ENCODE peak calls at places on chromosome 16, in four cellular contexts. One of them, this sample, is unnamed.

GRCh38 chr16:6828690-6829089 is 504.0 kb upstream of the RBFOX1 start:
- DNase-seq in CD8-positive, alpha-beta T cell: no peak
- DNase-seq in naive thymus-derived CD4-positive, alpha-beta T cell: no peak
- DNase-seq in NB4: no peak
- DNase-seq in this sample: no peak

GRCh38 chr16:3553138-3553923 is 23.9 kb downstream of the NLRC3 start:
- DNase-seq in CD8-positive, alpha-beta T cell: no peak
- DNase-seq in naive thymus-derived CD4-positive, alpha-beta T cell: no peak
- DNase-seq in NB4: no peak
- DNase-seq in this sample: no peak

GRCh38 chr16:72990003-72990521 is 57.9 kb downstream of the ZFHX3 start:
- DNase-seq in CD8-positive, alpha-beta T cell: no peak
- DNase-seq in naive thymus-derived CD4-positive, alpha-beta T cell: no peak
- DNase-seq in NB4: peak
- DNase-seq in this sample: no peak

GRCh38 chr16:63714876-63715275 is 1407.0 kb downstream of the CDH11 start:
- DNase-seq in CD8-positive, alpha-beta T cell: no peak
- DNase-seq in naive thymus-derived CD4-positive, alpha-beta T cell: no peak
- DNase-seq in NB4: no peak
- DNase-seq in this sample: no peak

GRCh38 chr16:64910351-64910750 is 211.5 kb downstream of the CDH11 start:
- DNase-seq in CD8-positive, alpha-beta T cell: no peak
- DNase-seq in naive thymus-derived CD4-positive, alpha-beta T cell: no peak
- DNase-seq in NB4: no peak
- DNase-seq in this sample: no peak

GRCh38 chr16:58236231-58236690 is 38.4 kb upstream of the CSNK2A2 start:
- DNase-seq in CD8-positive, alpha-beta T cell: peak
- DNase-seq in naive thymus-derived CD4-positive, alpha-beta T cell: peak
- DNase-seq in NB4: peak
- DNase-seq in this sample: peak

GRCh38 chr16:73048292-73049050 is 543 bp upstream of the ZFHX3 start:
- DNase-seq in CD8-positive, alpha-beta T cell: no peak
- DNase-seq in naive thymus-derived CD4-positive, alpha-beta T cell: no peak
- DNase-seq in NB4: no peak
- DNase-seq in this sample: no peak

GRCh38 chr16:66419527-66419926 is 7.6 kb upstream of the BEAN1 start:
- DNase-seq in CD8-positive, alpha-beta T cell: no peak
- DNase-seq in naive thymus-derived CD4-positive, alpha-beta T cell: no peak
- DNase-seq in NB4: no peak
- DNase-seq in this sample: no peak

GRCh38 chr16:57994778-57995177 is 5.7 kb downstream of the ZNF319 start:
- DNase-seq in CD8-positive, alpha-beta T cell: peak
- DNase-seq in naive thymus-derived CD4-positive, alpha-beta T cell: no peak
- DNase-seq in NB4: peak
- DNase-seq in this sample: peak

GRCh38 chr16:70437582-70438324 is 1.1 kb downstream of the ST3GAL2 start:
- DNase-seq in CD8-positive, alpha-beta T cell: no peak
- DNase-seq in naive thymus-derived CD4-positive, alpha-beta T cell: no peak
- DNase-seq in NB4: peak
- DNase-seq in this sample: no peak

GRCh38 chr16:25691519-25692091 is at the start of gene HS3ST4:
- DNase-seq in CD8-positive, alpha-beta T cell: no peak
- DNase-seq in naive thymus-derived CD4-positive, alpha-beta T cell: no peak
- DNase-seq in NB4: no peak
- DNase-seq in this sample: no peak

GRCh38 chr16:75810998-75811634 is 84.8 kb upstream of the CPHXL start:
- DNase-seq in CD8-positive, alpha-beta T cell: no peak
- DNase-seq in naive thymus-derived CD4-positive, alpha-beta T cell: no peak
- DNase-seq in NB4: no peak
- DNase-seq in this sample: no peak

GRCh38 chr16:86834451-86835035 is 256.2 kb downstream of the FOXL1 start:
- DNase-seq in CD8-positive, alpha-beta T cell: no peak
- DNase-seq in naive thymus-derived CD4-positive, alpha-beta T cell: no peak
- DNase-seq in NB4: peak
- DNase-seq in this sample: no peak

DNA sequence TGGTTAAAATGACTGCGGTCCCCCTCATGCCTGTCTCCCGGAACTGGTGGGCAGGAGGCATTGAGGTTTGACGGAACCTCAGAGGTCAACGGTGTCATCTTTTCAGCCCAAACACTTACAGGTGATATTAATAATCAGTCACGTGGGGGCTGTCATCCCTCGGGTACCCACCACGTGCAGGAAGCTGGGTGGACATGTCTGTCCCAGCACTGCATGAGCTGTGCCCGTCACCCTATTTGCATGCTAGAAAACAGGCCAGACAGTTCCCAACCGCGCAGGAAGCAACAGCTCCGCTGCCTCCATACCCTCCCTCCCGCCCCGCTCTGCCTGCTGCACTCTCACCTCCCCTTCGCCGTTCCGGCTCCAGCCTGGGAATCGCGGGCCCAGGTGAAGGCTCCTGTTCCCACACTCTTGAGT is 1.4 kb downstream of the SYNGR3 start:
- DNase-seq in CD8-positive, alpha-beta T cell: peak
- DNase-seq in naive thymus-derived CD4-positive, alpha-beta T cell: peak
- DNase-seq in NB4: peak
- DNase-seq in this sample: no peak
- H3K4me3 ChIP-seq in CD8-positive, alpha-beta T cell: peak
- H3K4me3 ChIP-seq in naive thymus-derived CD4-positive, alpha-beta T cell: peak
- H3K4me3 ChIP-seq in NB4: no peak
- H3K4me3 ChIP-seq in this sample: no peak

GRCh38 chr16:68406458-68407041 is 41.8 kb downstream of the SMPD3 start:
- DNase-seq in CD8-positive, alpha-beta T cell: no peak
- DNase-seq in naive thymus-derived CD4-positive, alpha-beta T cell: no peak
- DNase-seq in NB4: no peak
- DNase-seq in this sample: no peak
- H3K4me3 ChIP-seq in CD8-positive, alpha-beta T cell: no peak
- H3K4me3 ChIP-seq in naive thymus-derived CD4-positive, alpha-beta T cell: no peak
- H3K4me3 ChIP-seq in NB4: no peak
- H3K4me3 ChIP-seq in this sample: no peak

DNA sequence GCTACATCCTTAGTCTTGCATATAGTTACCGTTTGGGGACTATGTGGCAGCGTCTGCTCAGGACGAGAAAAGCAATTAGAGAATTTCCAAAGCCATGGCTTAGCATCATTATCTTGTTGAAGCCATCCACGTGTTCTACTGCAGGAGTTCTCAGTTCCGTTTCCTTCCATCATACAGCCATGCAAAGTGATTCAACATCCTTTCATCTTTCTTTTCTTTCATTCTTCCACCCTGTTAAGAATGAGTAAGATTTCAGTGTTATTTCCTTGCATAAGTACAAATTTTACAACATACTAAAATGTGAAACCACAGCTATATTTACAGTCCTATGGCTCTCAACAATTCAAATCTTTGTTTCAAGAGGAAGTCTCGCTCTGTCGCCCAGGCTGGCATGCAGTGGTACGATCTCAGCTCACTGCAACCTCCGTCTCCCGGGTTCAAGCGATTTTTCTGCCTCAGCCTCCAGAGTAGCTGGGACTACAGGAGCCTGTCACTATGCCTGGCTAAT is 3.8 kb downstream of the MARF1 start:
- DNase-seq in CD8-positive, alpha-beta T cell: peak
- DNase-seq in naive thymus-derived CD4-positive, alpha-beta T cell: peak
- DNase-seq in NB4: no peak
- DNase-seq in this sample: no peak
- H3K4me3 ChIP-seq in CD8-positive, alpha-beta T cell: no peak
- H3K4me3 ChIP-seq in naive thymus-derived CD4-positive, alpha-beta T cell: peak
- H3K4me3 ChIP-seq in NB4: no peak
- H3K4me3 ChIP-seq in this sample: no peak

DNA sequence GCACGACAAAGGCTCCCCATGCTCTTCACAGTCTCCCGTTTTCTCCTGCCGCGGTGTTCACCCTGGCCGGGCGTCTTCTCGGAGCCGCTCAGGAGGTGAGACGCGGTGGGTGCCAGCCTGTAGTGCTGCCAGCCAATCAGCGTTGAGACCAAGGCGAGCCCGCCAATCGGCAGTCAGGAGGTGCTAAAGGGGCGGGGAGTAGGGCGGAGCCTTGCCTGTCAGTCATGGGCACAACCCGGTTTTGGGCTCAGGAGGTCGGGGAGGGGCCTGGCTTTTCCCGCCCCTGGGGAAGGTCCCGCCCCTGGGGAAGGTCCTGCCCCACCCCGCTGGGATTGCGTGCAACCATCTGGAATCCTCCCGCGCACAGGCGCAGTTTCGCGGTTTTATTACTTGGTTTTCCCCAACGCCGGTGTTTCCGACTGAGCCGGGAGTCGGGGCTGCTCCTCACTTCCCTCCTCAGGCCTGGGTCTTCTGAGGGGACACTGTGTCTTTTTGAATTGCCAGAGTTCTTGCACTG is at the start of gene PRDM7:
- DNase-seq in CD8-positive, alpha-beta T cell: peak
- DNase-seq in naive thymus-derived CD4-positive, alpha-beta T cell: peak
- DNase-seq in NB4: peak
- DNase-seq in this sample: peak
- H3K4me3 ChIP-seq in CD8-positive, alpha-beta T cell: peak
- H3K4me3 ChIP-seq in naive thymus-derived CD4-positive, alpha-beta T cell: peak
- H3K4me3 ChIP-seq in NB4: peak
- H3K4me3 ChIP-seq in this sample: peak

GRCh38 chr16:273547-274421 is 2.0 kb downstream of the RGS11 start:
- DNase-seq in CD8-positive, alpha-beta T cell: no peak
- DNase-seq in naive thymus-derived CD4-positive, alpha-beta T cell: no peak
- DNase-seq in NB4: no peak
- DNase-seq in this sample: peak

GRCh38 chr16:275786-276232 is at the start of gene RGS11:
- DNase-seq in CD8-positive, alpha-beta T cell: no peak
- DNase-seq in naive thymus-derived CD4-positive, alpha-beta T cell: no peak
- DNase-seq in NB4: no peak
- DNase-seq in this sample: no peak

GRCh38 chr16:276360-277077 is 775 bp upstream of the RGS11 start:
- DNase-seq in CD8-positive, alpha-beta T cell: peak
- DNase-seq in naive thymus-derived CD4-positive, alpha-beta T cell: no peak
- DNase-seq in NB4: no peak
- DNase-seq in this sample: no peak

GRCh38 chr16:272633-273546 is 2.9 kb downstream of the RGS11 start:
- DNase-seq in CD8-positive, alpha-beta T cell: peak
- DNase-seq in naive thymus-derived CD4-positive, alpha-beta T cell: no peak
- DNase-seq in NB4: no peak
- DNase-seq in this sample: no peak

DNA sequence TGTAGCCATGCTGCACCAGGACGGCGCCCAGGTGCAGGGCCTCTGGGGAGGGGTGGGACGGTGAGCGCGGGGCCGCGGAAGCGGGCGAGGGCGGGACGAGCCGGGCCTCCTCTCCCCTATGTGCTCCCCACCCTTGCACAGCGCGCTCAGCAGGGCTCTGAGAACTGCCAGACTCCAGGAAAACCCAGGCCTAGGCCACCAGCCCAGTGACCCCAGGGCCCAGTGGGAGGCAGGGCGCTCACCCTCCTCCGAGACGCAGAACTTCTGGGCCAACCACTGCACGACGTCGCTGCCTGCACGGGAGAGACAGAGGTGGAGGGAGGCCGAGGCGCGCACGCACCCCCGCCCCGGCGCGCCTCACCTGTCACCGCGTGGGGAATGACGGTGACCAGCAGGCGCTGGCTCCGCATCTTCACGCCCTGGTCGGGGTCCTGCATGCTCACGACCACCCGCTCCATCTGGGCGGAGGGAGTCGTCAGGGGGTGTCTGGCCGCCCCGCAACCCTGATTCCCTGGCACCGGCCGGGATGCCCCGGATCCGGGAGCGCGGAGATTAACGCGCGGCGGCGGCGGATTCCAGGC is 613 bp downstream of the RGS11 start:
- DNase-seq in CD8-positive, alpha-beta T cell: peak
- DNase-seq in naive thymus-derived CD4-positive, alpha-beta T cell: no peak
- DNase-seq in NB4: no peak
- DNase-seq in this sample: no peak
- H3K4me3 ChIP-seq in CD8-positive, alpha-beta T cell: peak
- H3K4me3 ChIP-seq in naive thymus-derived CD4-positive, alpha-beta T cell: no peak
- H3K4me3 ChIP-seq in NB4: no peak
- H3K4me3 ChIP-seq in this sample: no peak

DNA sequence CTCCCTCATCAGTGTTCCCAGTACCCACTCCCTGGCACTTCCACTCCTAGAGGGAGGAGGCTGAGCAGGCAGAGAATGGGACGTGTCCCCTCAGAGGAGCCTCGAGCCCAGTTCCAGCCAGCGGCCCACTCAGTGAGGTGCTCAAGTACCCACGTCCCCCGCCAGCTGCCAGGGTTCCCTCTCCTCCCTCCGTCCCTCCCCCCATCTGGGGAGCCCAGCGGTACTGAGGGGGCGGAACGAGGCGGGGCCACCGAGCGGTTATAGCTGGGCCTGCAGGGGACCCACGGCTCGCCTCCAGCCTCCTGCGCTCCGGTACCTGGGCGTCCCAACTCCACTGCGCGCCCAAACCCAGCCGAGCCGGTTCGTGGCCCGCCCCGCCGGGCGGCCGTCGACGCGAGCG is at the start of gene NPW:
- DNase-seq in CD8-positive, alpha-beta T cell: no peak
- DNase-seq in naive thymus-derived CD4-positive, alpha-beta T cell: no peak
- DNase-seq in NB4: no peak
- DNase-seq in this sample: no peak
- H3K4me3 ChIP-seq in CD8-positive, alpha-beta T cell: no peak
- H3K4me3 ChIP-seq in naive thymus-derived CD4-positive, alpha-beta T cell: no peak
- H3K4me3 ChIP-seq in NB4: no peak
- H3K4me3 ChIP-seq in this sample: no peak

DNA sequence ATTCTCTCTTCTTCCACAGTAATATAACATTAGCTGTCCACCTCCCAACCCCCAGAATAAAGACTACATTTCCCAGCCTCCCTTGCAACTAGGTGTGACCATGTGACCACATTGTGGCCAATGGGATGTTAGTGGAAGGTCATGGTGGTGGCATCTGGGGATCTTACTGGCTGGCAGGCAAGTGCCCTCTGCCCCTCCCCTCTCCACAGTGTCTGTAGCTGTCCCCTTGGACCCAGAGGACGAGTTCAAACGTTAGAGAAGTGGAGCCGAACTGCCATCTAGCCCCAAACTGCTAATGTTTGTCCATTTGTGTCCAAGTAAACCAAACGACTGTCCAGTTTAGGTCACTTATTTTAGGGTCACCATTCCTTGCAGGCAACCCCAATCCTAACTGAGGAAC is 26.6 kb upstream of the KCNG4 start:
- DNase-seq in CD8-positive, alpha-beta T cell: peak
- DNase-seq in naive thymus-derived CD4-positive, alpha-beta T cell: no peak
- DNase-seq in NB4: peak
- DNase-seq in this sample: peak
- H3K4me3 ChIP-seq in CD8-positive, alpha-beta T cell: no peak
- H3K4me3 ChIP-seq in naive thymus-derived CD4-positive, alpha-beta T cell: no peak
- H3K4me3 ChIP-seq in NB4: no peak
- H3K4me3 ChIP-seq in this sample: no peak

DNA sequence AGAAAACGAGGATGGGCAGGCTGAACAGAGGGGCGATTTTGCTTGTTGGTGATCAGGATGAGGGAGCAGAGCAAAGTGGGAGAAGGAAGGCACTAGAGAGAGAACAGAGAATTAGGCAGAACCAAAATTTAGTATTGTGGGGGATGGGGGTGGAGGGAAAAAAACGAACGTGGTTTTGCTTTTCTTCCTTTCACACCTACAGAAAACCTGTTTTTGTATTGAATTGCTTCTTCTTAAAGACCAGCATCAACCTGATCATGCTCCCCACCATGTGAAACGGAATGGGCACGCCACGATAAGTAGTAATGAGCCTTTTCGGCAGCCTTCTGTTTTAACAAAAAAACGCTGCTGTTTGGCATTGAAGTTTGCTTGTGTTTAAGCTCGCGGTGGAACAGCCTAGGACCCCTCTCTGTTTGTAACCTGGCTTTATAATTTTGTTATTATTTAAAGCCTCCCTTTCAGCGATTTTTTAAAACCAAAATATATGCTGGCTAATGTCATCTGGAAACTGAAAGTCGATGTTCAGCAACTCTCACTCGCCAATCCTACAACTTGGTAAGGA is 36.8 kb downstream of the ERCC4 start:
- DNase-seq in CD8-positive, alpha-beta T cell: no peak
- DNase-seq in naive thymus-derived CD4-positive, alpha-beta T cell: no peak
- DNase-seq in NB4: peak
- DNase-seq in this sample: no peak
- H3K4me3 ChIP-seq in CD8-positive, alpha-beta T cell: no peak
- H3K4me3 ChIP-seq in naive thymus-derived CD4-positive, alpha-beta T cell: no peak
- H3K4me3 ChIP-seq in NB4: peak
- H3K4me3 ChIP-seq in this sample: peak